ENCODE peak calls at places on chromosome 4, in four cellular contexts. One of them, this sample, is unnamed.

GRCh38 chr4:53693909-53694308 is 102.6 kb upstream of the LNX1 start:
- DNase-seq in kidney tubule cell: no peak
- DNase-seq in sciatic nerve: no peak
- DNase-seq in astrocyte: no peak
- DNase-seq in this sample: peak; percentile 56

GRCh38 chr4:185396724-185397402 is at the start of gene ANKRD37:
- DNase-seq in sciatic nerve: no peak
- DNase-seq in kidney tubule cell: peak; percentile 85
- DNase-seq in astrocyte: peak; percentile 38
- DNase-seq in this sample: peak; percentile 84

GRCh38 chr4:68361146-68361589 is 11.3 kb upstream of the YTHDC1 start:
- DNase-seq in astrocyte: peak; percentile 47
- DNase-seq in kidney tubule cell: peak; percentile 89
- DNase-seq in sciatic nerve: no peak
- DNase-seq in this sample: no peak

GRCh38 chr4:128830906-128831525 is 21.5 kb downstream of the JADE1 start:
- DNase-seq in astrocyte: no peak
- DNase-seq in sciatic nerve: no peak
- DNase-seq in kidney tubule cell: no peak
- DNase-seq in this sample: no peak

GRCh38 chr4:78652282-78652876 is 100.8 kb downstream of the ANXA3 start:
- DNase-seq in sciatic nerve: no peak
- DNase-seq in kidney tubule cell: no peak
- DNase-seq in astrocyte: peak; percentile 70
- DNase-seq in this sample: peak; percentile 78

GRCh38 chr4:142201041-142201440 is 564.7 kb downstream of the IL15 start:
- DNase-seq in astrocyte: no peak
- DNase-seq in kidney tubule cell: no peak
- DNase-seq in sciatic nerve: no peak
- DNase-seq in this sample: no peak

GRCh38 chr4:94307231-94307840 is 35.3 kb downstream of the HPGDS start:
- DNase-seq in sciatic nerve: no peak
- DNase-seq in kidney tubule cell: peak; percentile 32
- DNase-seq in astrocyte: no peak
- DNase-seq in this sample: no peak

GRCh38 chr4:168683595-168683994 is 186.7 kb downstream of the PALLD start:
- DNase-seq in kidney tubule cell: peak; percentile 42
- DNase-seq in astrocyte: peak; percentile 65
- DNase-seq in sciatic nerve: no peak
- DNase-seq in this sample: no peak